ENCODE peak calls at places on chromosomes 7 and 10, in ten cellular contexts. C, R, W, M, X, P, F, Y, T and Z are unnamed samples.

GRCh38 chr10:30751678-30752331 is 122.3 kb upstream of the LYZL2 start:
- DNase-seq in P (peak), T (peak), F (no peak), R (no peak), W (peak), M (peak), C (peak), X (peak), Y (peak), Z (peak)

GRCh38 chr10:47361293-47361692 is 13.1 kb downstream of the RBP3 start:
- DNase-seq in Y (peak), X (peak), M (peak), T (peak), F (no peak), R (no peak), C (peak), P (peak), W (no peak), Z (peak)

GRCh38 chr7:98831641-98832221 is 38.1 kb downstream of the TMEM130 start:
- DNase-seq in M (peak), C (no peak), Y (peak), X (no peak), P (no peak), T (no peak), W (no peak), R (no peak), F (peak), Z (peak)

GRCh38 chr10:22666287-22667092 is 47.9 kb downstream of the PIP4K2A start:
- DNase-seq in R (no peak), W (no peak), F (peak), X (no peak), C (no peak), Y (peak), P (peak), M (no peak), T (no peak), Z (peak)

GRCh38 chr10:68330852-68331454 is 911 bp upstream of the HNRNPH3 start:
- DNase-seq in Y (peak), T (no peak), C (peak), P (peak), W (peak), F (no peak), R (no peak), X (no peak), M (peak), Z (peak)

GRCh38 chr10:100345570-100346330 is 1.3 kb upstream of the SCD start:
- DNase-seq in T (no peak), Y (peak), X (no peak), R (peak), W (no peak), P (no peak), C (no peak), F (no peak), M (no peak), Z (peak)

GRCh38 chr7:44149571-44150465 is 8.7 kb upstream of the MYL7 start:
- DNase-seq in X (no peak), W (no peak), R (no peak), P (no peak), M (peak), T (no peak), C (no peak), F (no peak), Y (no peak), Z (no peak)

GRCh38 chr7:98126311-98127142 is 19.9 kb downstream of the LMTK2 start:
- DNase-seq in C (no peak), P (no peak), X (no peak), Y (no peak), W (no peak), F (no peak), R (no peak), T (no peak), M (no peak), Z (no peak)

GRCh38 chr10:110355922-110356627 is 51.4 kb upstream of the SMNDC1 start:
- DNase-seq in R (no peak), W (no peak), P (no peak), T (no peak), Y (no peak), F (peak), X (no peak), C (no peak), M (no peak), Z (no peak)

GRCh38 chr10:6423004-6423403 is 157.1 kb downstream of the PRKCQ start:
- DNase-seq in X (no peak), M (no peak), R (no peak), P (no peak), C (no peak), W (no peak), Y (no peak), T (no peak), F (no peak), Z (no peak)

GRCh38 chr7:130488376-130489139 is 3.3 kb upstream of the MEST start:
- DNase-seq in F (no peak), Y (no peak), R (no peak), W (no peak), X (no peak), P (no peak), C (no peak), T (no peak), M (no peak), Z (peak)

GRCh38 chr7:97004931-97005763 is at the start of gene DLX6:
- DNase-seq in Y (peak), T (no peak), X (peak), C (peak), R (no peak), P (peak), M (no peak), F (no peak), W (no peak), Z (no peak)

GRCh38 chr10:132209130-132209529 is 22.4 kb downstream of the DPYSL4 start:
- DNase-seq in F (no peak), X (no peak), M (no peak), Y (no peak), W (no peak), R (no peak), T (no peak), P (no peak), C (no peak), Z (no peak)

GRCh38 chr10:78706986-78707500 is 361.7 kb upstream of the ZMIZ1 start:
- DNase-seq in C (no peak), Y (no peak), M (no peak), T (no peak), R (no peak), X (no peak), F (no peak), W (no peak), P (no peak), Z (no peak)

GRCh38 chr10:44069573-44069972 is 315.3 kb downstream of the CXCL12 start:
- DNase-seq in X (no peak), Y (peak), R (no peak), C (no peak), W (no peak), F (no peak), M (no peak), T (no peak), P (no peak), Z (peak)

GRCh38 chr7:155373359-155374273 is 75.9 kb downstream of the INSIG1 start:
- DNase-seq in Y (peak), R (no peak), M (no peak), X (no peak), P (no peak), W (no peak), T (peak), F (no peak), C (no peak), Z (no peak)

GRCh38 chr7:25396661-25397060 is 168.4 kb upstream of the NPVF start:
- DNase-seq in Y (no peak), F (no peak), M (no peak), C (no peak), P (no peak), R (no peak), T (no peak), W (no peak), X (no peak), Z (no peak)

GRCh38 chr10:59588791-59589190 is 120.9 kb downstream of the SLC16A9 start:
- DNase-seq in C (no peak), P (no peak), W (no peak), F (no peak), R (no peak), X (no peak), Y (no peak), M (no peak), T (no peak), Z (no peak)

GRCh38 chr10:85642421-85643170 is 724.0 kb downstream of the GRID1 start:
- DNase-seq in W (no peak), Y (peak), M (no peak), P (peak), R (peak), F (no peak), C (peak), X (peak), T (no peak), Z (peak)

GRCh38 chr10:50653142-50653541 is 29.4 kb upstream of the SGMS1 start:
- DNase-seq in W (no peak), Y (peak), C (no peak), M (peak), P (peak), R (no peak), T (no peak), F (no peak), X (no peak), Z (peak)

GRCh38 chr10:112359606-112360307 is 14.2 kb upstream of the ACSL5 start:
- DNase-seq in T (no peak), P (no peak), C (no peak), F (no peak), R (no peak), W (no peak), X (no peak), M (no peak), Y (no peak), Z (no peak)

GRCh38 chr10:112363696-112364688 is 9.9 kb upstream of the ACSL5 start:
- DNase-seq in C (peak), P (no peak), Y (no peak), F (no peak), W (no peak), T (no peak), X (no peak), M (no peak), R (no peak), Z (no peak)

GRCh38 chr10:112360308-112361270 is 13.3 kb upstream of the ACSL5 start:
- DNase-seq in F (no peak), W (peak), Y (peak), T (no peak), M (no peak), R (no peak), C (peak), X (no peak), P (no peak), Z (peak)

GRCh38 chr10:112362833-112363232 is 11.1 kb upstream of the ACSL5 start:
- DNase-seq in F (no peak), W (peak), P (no peak), R (no peak), M (no peak), X (no peak), Y (peak), C (peak), T (no peak), Z (peak)

GRCh38 chr10:112361951-112362770 is 11.8 kb upstream of the ACSL5 start:
- DNase-seq in F (no peak), Y (peak), C (peak), T (no peak), X (no peak), P (no peak), W (peak), M (no peak), R (no peak), Z (peak)
- TF ChIP-seq CTCF in F (no peak), Y (no peak), C (no peak), T (no peak), X (no peak), P (no peak), W (no peak), M (no peak), R (no peak), Z (peak)

GRCh38 chr10:21603721-21604120 is 69.7 kb downstream of the MLLT10 start:
- DNase-seq in P (no peak), M (no peak), F (no peak), Y (no peak), T (no peak), R (no peak), C (no peak), W (no peak), X (no peak), Z (no peak)

GRCh38 chr10:21602313-21602712 is 68.3 kb downstream of the MLLT10 start:
- DNase-seq in C (no peak), M (no peak), X (no peak), R (no peak), P (no peak), Y (no peak), T (no peak), F (no peak), W (no peak), Z (no peak)

GRCh38 chr10:21600804-21601512 is 66.9 kb downstream of the MLLT10 start:
- DNase-seq in C (no peak), W (no peak), R (no peak), P (no peak), F (no peak), M (no peak), T (no peak), Y (no peak), X (no peak), Z (no peak)

GRCh38 chr10:21607907-21608306 is 73.9 kb downstream of the MLLT10 start:
- DNase-seq in R (no peak), P (no peak), Y (no peak), X (no peak), C (no peak), W (no peak), F (no peak), M (no peak), T (no peak), Z (no peak)

GRCh38 chr10:21604651-21605050 is 70.6 kb downstream of the MLLT10 start:
- DNase-seq in X (no peak), M (no peak), F (no peak), C (no peak), T (no peak), W (no peak), R (no peak), P (no peak), Y (no peak), Z (no peak)
- H3K4me3 ChIP-seq in X (no peak), M (no peak), F (no peak), C (no peak), T (no peak), W (no peak), R (no peak), P (no peak), Y (no peak), Z (no peak)

DNA sequence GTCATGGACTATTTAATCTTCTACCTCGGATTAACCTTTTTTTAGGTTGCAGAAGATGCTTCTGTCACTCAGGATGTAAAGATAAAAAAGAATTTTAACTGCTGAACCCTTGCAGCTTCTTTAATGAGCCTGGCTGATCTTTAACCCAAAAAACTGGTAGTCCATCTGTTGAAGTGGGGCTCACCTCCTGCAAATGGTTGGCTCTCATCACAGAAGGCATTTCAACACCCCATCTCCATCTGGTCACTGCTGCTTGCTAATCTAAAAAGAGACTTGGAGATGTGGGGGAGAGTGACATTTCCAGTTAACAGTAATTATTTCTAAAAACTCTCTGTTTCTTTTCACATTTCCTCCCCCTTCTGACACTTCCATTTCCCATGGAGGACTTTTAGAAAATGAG is 208.6 kb downstream of the LHFPL3 start:
- DNase-seq in R (no peak), P (no peak), X (no peak), C (no peak), T (no peak), W (no peak), F (no peak), Y (no peak), M (no peak), Z (no peak)
- TF ChIP-seq CTCF in R (no peak), P (no peak), X (no peak), C (no peak), T (no peak), W (no peak), F (no peak), Y (no peak), M (no peak), Z (no peak)

DNA sequence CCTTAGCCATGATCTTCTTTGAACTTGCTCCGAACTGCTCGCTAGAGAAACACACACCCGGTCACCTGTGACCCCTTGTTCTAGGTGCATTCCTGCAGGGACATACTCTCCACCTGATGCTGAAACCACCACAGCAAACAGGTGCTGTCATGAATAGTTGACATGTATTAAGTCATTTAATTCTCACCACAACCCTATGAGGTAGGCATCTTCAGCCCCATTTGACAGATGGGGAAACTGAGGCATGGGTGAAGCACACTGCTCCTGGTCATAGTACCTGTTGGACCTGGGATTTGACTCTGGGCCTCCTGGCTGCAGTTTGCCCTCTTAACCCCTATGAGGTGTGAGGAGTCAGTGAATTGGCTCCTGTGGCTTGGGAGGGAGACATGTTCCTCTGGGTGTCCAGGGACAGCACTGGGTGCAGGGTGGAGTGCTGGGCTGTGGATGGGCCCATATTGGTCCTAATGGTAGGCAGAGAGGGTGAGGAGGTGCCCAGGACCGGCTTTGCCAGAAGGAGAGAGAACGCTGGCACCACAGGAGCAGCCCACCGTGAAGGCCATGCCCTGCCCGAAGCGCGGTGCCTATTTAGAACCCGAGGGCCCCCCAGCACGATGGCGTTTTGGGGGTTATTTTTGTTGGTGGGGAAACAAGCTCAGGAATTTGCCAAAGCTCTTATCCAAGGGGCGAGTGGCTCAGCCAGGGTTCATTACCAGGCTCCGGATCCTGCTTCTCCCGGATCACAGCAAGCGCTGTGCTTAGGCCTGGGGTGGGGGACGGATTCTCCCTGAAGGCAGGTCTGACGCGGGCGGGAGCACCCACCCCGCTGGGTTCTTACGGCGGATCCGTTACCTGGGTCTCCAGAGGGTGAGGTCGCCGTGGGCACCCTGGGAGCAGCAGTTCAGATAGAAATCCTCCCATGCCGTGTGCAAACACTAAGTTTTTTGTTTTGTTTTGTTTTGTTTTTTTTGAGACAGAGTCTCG is 52.3 kb downstream of the GLRX3 start:
- DNase-seq in M (no peak), X (no peak), P (no peak), C (no peak), Y (no peak), F (no peak), W (no peak), T (no peak), R (no peak), Z (no peak)
- H3K4me3 ChIP-seq in M (no peak), X (no peak), P (no peak), C (no peak), Y (no peak), F (no peak), W (no peak), T (no peak), R (no peak), Z (no peak)

DNA sequence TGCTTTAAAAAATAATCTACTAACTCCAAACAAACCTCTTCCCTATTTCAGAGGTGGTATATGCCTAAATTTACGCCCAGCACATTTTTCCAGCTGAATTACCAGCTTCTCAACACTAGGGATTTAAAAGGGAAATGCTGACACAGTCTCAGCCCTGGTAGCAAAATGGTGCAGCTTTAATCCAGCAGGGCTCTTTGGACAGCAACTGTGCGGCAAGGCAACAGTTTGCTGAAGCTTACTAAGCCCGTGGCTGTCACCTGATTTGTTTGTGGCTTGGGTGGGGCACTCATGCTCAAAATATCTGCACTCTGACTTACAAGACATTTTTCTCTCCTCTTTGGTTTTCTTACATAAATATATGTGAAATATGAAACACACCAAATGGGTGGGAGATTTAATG is 206.7 kb downstream of the POU6F2 start:
- DNase-seq in R (no peak), W (no peak), X (no peak), P (peak), M (no peak), Y (no peak), C (no peak), F (no peak), T (no peak), Z (no peak)
- TF ChIP-seq CTCF in R (no peak), W (no peak), X (no peak), P (no peak), M (no peak), Y (no peak), C (no peak), F (no peak), T (no peak), Z (no peak)

GRCh38 chr7:90172624-90173023 is 18.4 kb downstream of the STEAP1 start:
- DNase-seq in X (no peak), Y (no peak), R (no peak), C (no peak), P (no peak), W (no peak), T (no peak), F (no peak), M (no peak), Z (no peak)
- H3K4me3 ChIP-seq in X (no peak), Y (no peak), R (no peak), C (no peak), P (no peak), W (no peak), T (no peak), F (no peak), M (no peak), Z (no peak)

GRCh38 chr10:116027355-116027754 is 245.7 kb downstream of the GFRA1 start:
- DNase-seq in P (no peak), C (no peak), M (no peak), W (no peak), T (no peak), R (no peak), X (no peak), Y (no peak), F (no peak), Z (no peak)

GRCh38 chr10:116030576-116030975 is 242.4 kb downstream of the GFRA1 start:
- DNase-seq in W (no peak), R (no peak), X (no peak), Y (no peak), F (no peak), M (no peak), T (no peak), C (no peak), P (peak), Z (no peak)

GRCh38 chr10:116024479-116024878 is 248.5 kb downstream of the GFRA1 start:
- DNase-seq in R (no peak), X (no peak), W (no peak), F (no peak), M (no peak), C (no peak), Y (no peak), T (no peak), P (no peak), Z (no peak)

GRCh38 chr10:116029826-116030225 is 243.2 kb downstream of the GFRA1 start:
- DNase-seq in Y (no peak), R (no peak), P (peak), T (no peak), C (no peak), F (no peak), M (no peak), W (no peak), X (no peak), Z (no peak)

DNA sequence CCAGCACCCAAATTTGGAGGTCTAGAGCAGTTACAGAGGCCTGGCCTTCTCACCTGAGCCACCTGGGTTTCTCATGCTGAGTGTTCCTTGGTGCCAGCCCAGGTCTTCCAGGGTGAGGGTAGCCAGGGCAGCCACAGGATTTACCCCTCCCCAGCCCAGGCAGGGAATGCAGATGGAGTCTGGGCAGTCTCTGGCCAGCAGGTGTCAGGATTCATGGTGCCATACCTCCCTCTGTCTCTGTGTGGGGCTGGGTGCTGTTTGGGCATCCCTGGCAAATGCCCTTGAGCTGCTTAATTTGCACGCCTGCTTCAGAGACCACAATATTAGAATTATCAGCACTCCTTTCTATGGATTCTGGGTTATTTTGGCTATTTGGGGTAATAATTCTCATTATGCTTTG is 246.7 kb downstream of the GFRA1 start:
- DNase-seq in X (peak), Y (no peak), C (no peak), T (no peak), W (no peak), F (no peak), R (no peak), P (no peak), M (no peak), Z (no peak)
- TF ChIP-seq CTCF in X (no peak), Y (no peak), C (no peak), T (no peak), W (no peak), F (no peak), R (peak), P (no peak), M (no peak), Z (no peak)

GRCh38 chr7:30752979-30753378 is 1.0 kb downstream of the INMT start:
- DNase-seq in T (peak), F (no peak), Y (peak), X (no peak), C (peak), P (no peak), R (no peak), W (peak), M (peak), Z (peak)
- H3K4me3 ChIP-seq in T (no peak), F (no peak), Y (peak), X (no peak), C (no peak), P (no peak), R (no peak), W (peak), M (no peak), Z (peak)

GRCh38 chr7:126696236-126696635 is 556.5 kb downstream of the GRM8 start:
- DNase-seq in M (no peak), R (no peak), X (no peak), Y (no peak), F (no peak), P (no peak), T (no peak), C (no peak), W (no peak), Z (no peak)
- TF ChIP-seq CTCF in M (no peak), R (no peak), X (no peak), Y (no peak), F (no peak), P (no peak), T (no peak), C (no peak), W (no peak), Z (no peak)